ENCODE peak calls at places on chromosomes 6 and 20, in nine cellular contexts. One of them, this sample, is unnamed.

GRCh38 chr6:279630-280029 is 12.7 kb upstream of the DUSP22 start:
- DNase-seq in testis: no peak
- DNase-seq in HFF-Myc: no peak
- DNase-seq in ovary: no peak
- DNase-seq in HTR-8/SVneo: no peak
- DNase-seq in NCI-H345: no peak
- DNase-seq in transverse colon: no peak
- DNase-seq in non-pigmented ciliary epithelial cell: no peak
- DNase-seq in left cardiac atrium: no peak
- DNase-seq in this sample: no peak

GRCh38 chr6:165439928-165440554 is 130.6 kb upstream of the C6orf118 start:
- DNase-seq in testis: no peak
- DNase-seq in HFF-Myc: no peak
- DNase-seq in ovary: no peak
- DNase-seq in HTR-8/SVneo: peak
- DNase-seq in NCI-H345: peak
- DNase-seq in transverse colon: no peak
- DNase-seq in non-pigmented ciliary epithelial cell: peak
- DNase-seq in left cardiac atrium: no peak
- DNase-seq in this sample: no peak

GRCh38 chr20:47137231-47137865 is 219.2 kb downstream of the ZMYND8 start:
- DNase-seq in testis: no peak
- DNase-seq in HFF-Myc: no peak
- DNase-seq in ovary: no peak
- DNase-seq in HTR-8/SVneo: no peak
- DNase-seq in NCI-H345: no peak
- DNase-seq in transverse colon: no peak
- DNase-seq in non-pigmented ciliary epithelial cell: no peak
- DNase-seq in left cardiac atrium: no peak
- DNase-seq in this sample: no peak

GRCh38 chr20:57431539-57431835 is 40.3 kb downstream of the RBM38 start:
- DNase-seq in testis: no peak
- DNase-seq in HFF-Myc: no peak
- DNase-seq in ovary: no peak
- DNase-seq in HTR-8/SVneo: no peak
- DNase-seq in NCI-H345: no peak
- DNase-seq in transverse colon: no peak
- DNase-seq in non-pigmented ciliary epithelial cell: no peak
- DNase-seq in left cardiac atrium: no peak
- DNase-seq in this sample: no peak

GRCh38 chr20:55057779-55058415 is 582.5 kb downstream of the DOK5 start:
- DNase-seq in testis: no peak
- DNase-seq in HFF-Myc: no peak
- DNase-seq in ovary: no peak
- DNase-seq in HTR-8/SVneo: no peak
- DNase-seq in NCI-H345: no peak
- DNase-seq in transverse colon: peak
- DNase-seq in non-pigmented ciliary epithelial cell: no peak
- DNase-seq in left cardiac atrium: no peak
- DNase-seq in this sample: no peak

GRCh38 chr20:31861346-31862156 is 8.8 kb downstream of the DUSP15 start:
- DNase-seq in testis: peak
- DNase-seq in HFF-Myc: no peak
- DNase-seq in ovary: peak
- DNase-seq in HTR-8/SVneo: peak
- DNase-seq in NCI-H345: peak
- DNase-seq in transverse colon: peak
- DNase-seq in non-pigmented ciliary epithelial cell: no peak
- DNase-seq in left cardiac atrium: peak
- DNase-seq in this sample: peak

GRCh38 chr20:57614490-57615471 is 5.4 kb downstream of the ZBP1 start:
- DNase-seq in testis: no peak
- DNase-seq in HFF-Myc: no peak
- DNase-seq in ovary: peak
- DNase-seq in HTR-8/SVneo: no peak
- DNase-seq in NCI-H345: no peak
- DNase-seq in transverse colon: no peak
- DNase-seq in non-pigmented ciliary epithelial cell: no peak
- DNase-seq in left cardiac atrium: no peak
- DNase-seq in this sample: no peak

GRCh38 chr6:123994891-123995635 is 191.4 kb downstream of the NKAIN2 start:
- DNase-seq in testis: no peak
- DNase-seq in HFF-Myc: no peak
- DNase-seq in ovary: no peak
- DNase-seq in HTR-8/SVneo: no peak
- DNase-seq in NCI-H345: peak
- DNase-seq in transverse colon: no peak
- DNase-seq in non-pigmented ciliary epithelial cell: no peak
- DNase-seq in left cardiac atrium: no peak
- DNase-seq in this sample: no peak

GRCh38 chr6:34147906-34148701 is 2.2 kb upstream of the GRM4 start:
- DNase-seq in testis: no peak
- DNase-seq in HFF-Myc: no peak
- DNase-seq in ovary: no peak
- DNase-seq in HTR-8/SVneo: no peak
- DNase-seq in NCI-H345: no peak
- DNase-seq in transverse colon: no peak
- DNase-seq in non-pigmented ciliary epithelial cell: no peak
- DNase-seq in left cardiac atrium: no peak
- DNase-seq in this sample: no peak